ENCODE peak calls at places on chromosomes 3 and 15, in five cellular contexts. One of them, this sample, is unnamed.

GRCh38 chr3:144273611-144274010 is 302.0 kb downstream of the DIPK2A start:
- DNase-seq in K562: no peak
- DNase-seq in HepG2: no peak
- DNase-seq in H1: no peak
- DNase-seq in HCT116: no peak
- DNase-seq in this sample: no peak

GRCh38 chr15:38275951-38276350 is 23.3 kb downstream of the SPRED1 start:
- DNase-seq in K562: no peak
- DNase-seq in HCT116: no peak
- DNase-seq in HepG2: no peak
- DNase-seq in H1: no peak
- DNase-seq in this sample: no peak

GRCh38 chr3:131283862-131284261 is 97.7 kb upstream of the NUDT16 start:
- DNase-seq in H1: no peak
- DNase-seq in K562: no peak
- DNase-seq in HepG2: no peak
- DNase-seq in HCT116: no peak
- DNase-seq in this sample: no peak

GRCh38 chr3:29167180-29167579 is 113.7 kb upstream of the RBMS3 start:
- DNase-seq in K562: no peak
- DNase-seq in HCT116: no peak
- DNase-seq in H1: no peak
- DNase-seq in HepG2: no peak
- DNase-seq in this sample: no peak

GRCh38 chr3:195265363-195265976 is 5.5 kb downstream of the XXYLT1 start:
- DNase-seq in HepG2: no peak
- DNase-seq in H1: no peak
- DNase-seq in K562: no peak
- DNase-seq in HCT116: no peak
- DNase-seq in this sample: no peak

GRCh38 chr3:159749406-159749805 is 239.2 kb upstream of the IL12A start:
- DNase-seq in K562: no peak
- DNase-seq in HCT116: no peak
- DNase-seq in H1: no peak
- DNase-seq in HepG2: peak; percentile 28
- DNase-seq in this sample: no peak

GRCh38 chr3:10599017-10599416 is 93.6 kb upstream of the ATP2B2 start:
- DNase-seq in H1: no peak
- DNase-seq in K562: no peak
- DNase-seq in HCT116: no peak
- DNase-seq in HepG2: no peak
- DNase-seq in this sample: no peak

GRCh38 chr15:77869021-77869895 is 208.3 kb downstream of the TBC1D2B start:
- DNase-seq in H1: no peak
- DNase-seq in K562: no peak
- DNase-seq in HepG2: no peak
- DNase-seq in HCT116: no peak
- DNase-seq in this sample: no peak

GRCh38 chr3:131794766-131795381 is 239.9 kb downstream of the CPNE4 start:
- DNase-seq in HepG2: peak; percentile 24
- DNase-seq in K562: peak; percentile 30
- DNase-seq in H1: peak; percentile 27
- DNase-seq in HCT116: peak; percentile 39
- DNase-seq in this sample: no peak

GRCh38 chr3:112519424-112520001 is 20.2 kb upstream of the BTLA start:
- DNase-seq in HepG2: peak; percentile 56
- DNase-seq in K562: peak; percentile 29
- DNase-seq in HCT116: peak; percentile 51
- DNase-seq in H1: no peak
- DNase-seq in this sample: peak; percentile 68

GRCh38 chr3:30752961-30753360 is 141.5 kb downstream of the GADL1 start:
- DNase-seq in HCT116: no peak
- DNase-seq in HepG2: peak; percentile 21
- DNase-seq in K562: no peak
- DNase-seq in H1: no peak
- DNase-seq in this sample: no peak

GRCh38 chr3:42032693-42033349 is 58.3 kb upstream of the TRAK1 start:
- DNase-seq in HepG2: peak; percentile 95
- DNase-seq in K562: no peak
- DNase-seq in HCT116: no peak
- DNase-seq in H1: no peak
- DNase-seq in this sample: no peak

GRCh38 chr3:188584162-188584529 is 430.2 kb downstream of the LPP start:
- DNase-seq in HepG2: no peak
- DNase-seq in K562: no peak
- DNase-seq in HCT116: no peak
- DNase-seq in H1: no peak
- DNase-seq in this sample: no peak

GRCh38 chr3:161455962-161456361 is 40.6 kb upstream of the OTOL1 start:
- DNase-seq in H1: no peak
- DNase-seq in HCT116: no peak
- DNase-seq in HepG2: no peak
- DNase-seq in K562: no peak
- DNase-seq in this sample: no peak

GRCh38 chr3:45110185-45110833 is 35.9 kb downstream of the CDCP1 start:
- DNase-seq in K562: no peak
- DNase-seq in HCT116: no peak
- DNase-seq in HepG2: peak; percentile 53
- DNase-seq in H1: no peak
- DNase-seq in this sample: no peak

GRCh38 chr3:134092231-134092701 is 62.5 kb upstream of the SLCO2A1 start:
- DNase-seq in H1: no peak
- DNase-seq in HepG2: no peak
- DNase-seq in K562: no peak
- DNase-seq in HCT116: no peak
- DNase-seq in this sample: no peak

GRCh38 chr3:194219826-194220407 is 84.0 kb downstream of the HES1 start:
- DNase-seq in HepG2: no peak
- DNase-seq in H1: no peak
- DNase-seq in K562: no peak
- DNase-seq in HCT116: no peak
- DNase-seq in this sample: no peak

GRCh38 chr15:41104234-41104633 is 11.8 kb downstream of the INO80 start:
- DNase-seq in HCT116: no peak
- DNase-seq in K562: no peak
- DNase-seq in HepG2: no peak
- DNase-seq in H1: no peak
- DNase-seq in this sample: no peak

DNA sequence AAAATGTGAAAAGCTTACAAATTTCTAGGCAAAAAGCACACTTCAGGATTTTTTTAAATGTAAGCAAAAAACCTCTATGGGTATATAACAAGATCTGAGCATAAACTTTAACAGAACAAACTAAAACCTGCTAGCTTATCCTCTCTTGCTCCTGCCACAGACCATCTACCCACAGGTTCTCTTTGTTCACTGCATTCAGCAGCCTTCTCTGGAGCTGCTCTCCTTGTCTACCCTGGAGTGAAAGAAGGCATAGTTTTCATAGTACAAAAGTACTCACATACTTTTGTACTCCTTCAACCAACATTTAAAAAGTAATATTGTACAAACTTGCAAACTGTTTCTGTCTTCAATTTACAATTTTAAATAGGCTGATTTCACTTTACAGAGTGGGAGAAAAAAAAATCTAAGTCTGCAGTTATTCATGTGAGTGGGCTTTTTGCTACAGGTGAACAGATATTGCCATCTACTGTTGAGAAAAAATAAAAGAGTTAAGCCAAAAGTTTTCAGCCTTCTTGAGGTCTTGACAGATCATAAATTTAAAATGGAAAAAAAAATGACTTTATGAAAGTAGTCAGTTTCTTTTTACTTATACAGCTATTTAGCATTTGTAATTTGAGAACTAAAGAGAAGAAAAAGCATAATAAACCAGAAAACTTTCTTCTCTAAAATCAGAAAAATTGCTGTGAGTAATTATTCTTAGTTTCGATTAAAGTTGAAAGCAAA is 20.4 kb downstream of the TERC start:
- DNase-seq in K562: no peak
- DNase-seq in HepG2: no peak
- DNase-seq in HCT116: no peak
- DNase-seq in H1: no peak
- DNase-seq in this sample: no peak
- TF ChIP-seq ZNF274 in K562: no peak
- TF ChIP-seq ZNF274 in HepG2: no peak
- TF ChIP-seq ZNF274 in HCT116: no peak
- TF ChIP-seq ZNF274 in H1: no peak
- TF ChIP-seq ZNF274 in this sample: no peak

GRCh38 chr3:18445421-18446066 is 20.4 kb upstream of the SATB1 start:
- DNase-seq in HCT116: no peak
- DNase-seq in K562: no peak
- DNase-seq in HepG2: no peak
- DNase-seq in H1: no peak
- DNase-seq in this sample: no peak
- H3K27ac ChIP-seq in HCT116: no peak overlapping the region
- H3K27ac ChIP-seq in K562: no peak overlapping the region
- H3K27ac ChIP-seq in HepG2: no peak overlapping the region
- H3K27ac ChIP-seq in H1: no peak overlapping the region
- H3K27ac ChIP-seq in this sample: no peak overlapping the region

GRCh38 chr3:88744896-88745295 is 362.5 kb upstream of the EPHA3 start:
- DNase-seq in HepG2: no peak
- DNase-seq in H1: no peak
- DNase-seq in HCT116: no peak
- DNase-seq in K562: no peak
- DNase-seq in this sample: no peak

GRCh38 chr3:88742674-88743507 is 364.5 kb upstream of the EPHA3 start:
- DNase-seq in HCT116: no peak
- DNase-seq in H1: no peak
- DNase-seq in HepG2: no peak
- DNase-seq in K562: no peak
- DNase-seq in this sample: no peak

DNA sequence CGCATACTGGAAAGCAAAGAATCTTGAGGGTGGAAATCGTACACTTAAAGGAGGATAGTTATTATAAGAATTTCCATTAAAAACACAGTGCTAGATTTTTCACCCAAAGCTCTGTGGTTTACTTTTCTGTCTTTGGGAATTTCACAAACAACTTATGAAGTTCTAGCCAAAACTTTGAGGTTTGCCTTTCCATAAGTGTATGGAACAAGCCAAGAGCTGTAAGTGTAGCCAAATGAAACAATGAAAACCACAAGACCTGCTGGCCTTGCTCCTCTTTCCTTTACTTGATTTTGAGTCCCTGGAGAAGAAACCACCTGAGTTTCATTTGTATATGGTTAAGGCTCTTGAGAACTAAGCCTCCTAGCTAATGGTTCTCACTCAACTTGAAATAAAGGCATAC is 365.4 kb upstream of the EPHA3 start:
- DNase-seq in HepG2: no peak
- DNase-seq in K562: no peak
- DNase-seq in H1: no peak
- DNase-seq in HCT116: no peak
- DNase-seq in this sample: no peak
- TF ChIP-seq ZNF274 in HepG2: no peak
- TF ChIP-seq ZNF274 in K562: no peak
- TF ChIP-seq ZNF274 in H1: no peak
- TF ChIP-seq ZNF274 in HCT116: no peak
- TF ChIP-seq ZNF274 in this sample: no peak

GRCh38 chr3:167772992-167773391 is 37.5 kb downstream of the SERPINI1 start:
- DNase-seq in HepG2: no peak
- DNase-seq in K562: no peak
- DNase-seq in HCT116: no peak
- DNase-seq in H1: no peak
- DNase-seq in this sample: no peak
- H3K27ac ChIP-seq in HepG2: no peak overlapping the region
- H3K27ac ChIP-seq in K562: no peak overlapping the region
- H3K27ac ChIP-seq in HCT116: no peak overlapping the region
- H3K27ac ChIP-seq in H1: no peak overlapping the region
- H3K27ac ChIP-seq in this sample: peak overlapping the region; percentile 15